ENCODE peak calls at places on chromosomes 4 and X, in ten cellular contexts. T is A549, Q is HepG2, O is transverse colon, Y is upper lobe of left lung, J is testis, U is heart left ventricle, N is K562, I is sigmoid colon, V is GM12878. P is an unnamed sample.

GRCh38 chrX:136147966-136148365 is 633 bp downstream of the FHL1 start:
- DNase-seq in T (no peak), Q (no peak), O (no peak), Y (no peak), J (no peak), U (no peak), N (no peak), I (peak; percentile 74), V (no peak), P (no peak)

GRCh38 chr4:1170156-1170804 is 2.1 kb downstream of the SPON2 start:
- DNase-seq in T (no peak), Q (no peak), O (no peak), Y (no peak), J (no peak), U (no peak), N (no peak), I (peak; percentile 63), V (no peak), P (no peak)

GRCh38 chrX:45762699-45763647 is 562.3 kb upstream of the DIPK2B start:
- DNase-seq in T (no peak), Q (no peak), O (no peak), Y (no peak), J (no peak), U (no peak), N (no peak), I (no peak), V (peak; percentile 45), P (no peak)

GRCh38 chr4:133483600-133484246 is 334.6 kb downstream of the PCDH10 start:
- DNase-seq in T (peak; percentile 31), Q (peak; percentile 43), O (no peak), Y (no peak), J (peak; percentile 24), U (no peak), N (no peak), I (no peak), V (no peak), P (no peak)

GRCh38 chrX:112450810-112451209 is 228.9 kb downstream of the LHFPL1 start:
- DNase-seq in T (no peak), Q (no peak), O (no peak), Y (no peak), J (no peak), U (no peak), N (no peak), I (no peak), V (no peak), P (no peak)

GRCh38 chrX:108557594-108557993 is 118.0 kb downstream of the COL4A5 start:
- DNase-seq in T (no peak), Q (no peak), O (no peak), Y (no peak), J (no peak), U (no peak), N (peak; percentile 7), I (no peak), V (no peak), P (no peak)

GRCh38 chr4:96766359-96766758 is 926.5 kb downstream of the PDHA2 start:
- DNase-seq in T (no peak), Q (no peak), O (no peak), Y (no peak), J (no peak), U (no peak), N (no peak), I (no peak), V (no peak), P (no peak)

GRCh38 chr4:184375027-184375426 is 99.3 kb downstream of the IRF2 start:
- DNase-seq in T (no peak), Q (no peak), O (no peak), Y (no peak), J (no peak), U (no peak), N (no peak), I (no peak), V (no peak), P (no peak)

GRCh38 chr4:168678751-168679366 is 182.0 kb downstream of the PALLD start:
- DNase-seq in T (no peak), Q (no peak), O (no peak), Y (no peak), J (no peak), U (no peak), N (no peak), I (no peak), V (no peak), P (no peak)
- TF ChIP-seq POLR2A in T (no peak), Q (no peak), O (no peak), Y (no peak), J (no peak), U (no peak), N (no peak), I (no peak), V (no peak), P (no peak)

GRCh38 chr4:152052431-152053057 is 291.7 kb upstream of the GATB start:
- DNase-seq in T (no peak), Q (no peak), O (no peak), Y (no peak), J (no peak), U (no peak), N (no peak), I (no peak), V (no peak), P (no peak)
- TF ChIP-seq CTCF in T (no peak), Q (no peak), O (no peak), Y (no peak), J (no peak), U (no peak), N (no peak), I (no peak), V (no peak), P (no peak)

GRCh38 chrX:13007519-13008188 is 32.7 kb downstream of the TMSB4X start:
- DNase-seq in T (no peak), Q (no peak), O (no peak), Y (no peak), J (no peak), U (no peak), N (no peak), I (no peak), V (no peak), P (no peak)

GRCh38 chrX:13008851-13009250 is 33.9 kb downstream of the TMSB4X start:
- DNase-seq in T (no peak), Q (no peak), O (no peak), Y (no peak), J (no peak), U (no peak), N (no peak), I (no peak), V (no peak), P (no peak)

GRCh38 chrX:13009256-13009655 is 34.3 kb downstream of the TMSB4X start:
- DNase-seq in T (no peak), Q (no peak), O (no peak), Y (peak; percentile 8), J (no peak), U (no peak), N (no peak), I (no peak), V (no peak), P (no peak)

GRCh38 chrX:13009844-13010243 is 34.6 kb downstream of the FAM9C start:
- DNase-seq in T (no peak), Q (no peak), O (no peak), Y (peak; percentile 13), J (no peak), U (no peak), N (no peak), I (no peak), V (no peak), P (no peak)

DNA sequence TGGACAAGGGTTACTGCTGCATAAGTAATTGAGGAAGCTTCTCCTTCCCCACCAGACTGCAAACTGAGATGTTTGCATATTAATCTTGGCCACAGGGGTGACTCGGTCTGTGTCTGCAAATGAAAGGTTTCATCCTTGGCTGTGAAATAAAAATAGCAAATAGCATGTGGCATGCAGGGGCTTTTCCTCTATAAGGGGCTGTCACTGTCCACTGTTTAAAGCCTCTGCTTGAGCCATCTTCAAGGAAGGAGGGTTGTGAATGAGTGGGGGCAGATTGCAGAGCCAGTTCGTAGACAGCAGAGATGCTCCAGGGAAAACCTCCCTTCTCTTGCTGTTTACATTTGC is 33.3 kb downstream of the TMSB4X start:
- DNase-seq in T (no peak), Q (no peak), O (no peak), Y (no peak), J (no peak), U (no peak), N (no peak), I (no peak), V (no peak), P (no peak)
- TF ChIP-seq POLR2A in T (no peak), Q (no peak), O (no peak), Y (no peak), J (no peak), U (no peak), N (no peak), I (no peak), V (no peak), P (no peak)

GRCh38 chrX:129723511-129723910 is 15.3 kb upstream of the XPNPEP2 start:
- DNase-seq in T (no peak), Q (no peak), O (no peak), Y (no peak), J (no peak), U (no peak), N (no peak), I (no peak), V (no peak), P (no peak)

GRCh38 chrX:129728061-129728460 is 10.7 kb upstream of the XPNPEP2 start:
- DNase-seq in T (no peak), Q (no peak), O (no peak), Y (no peak), J (no peak), U (no peak), N (no peak), I (no peak), V (no peak), P (no peak)

GRCh38 chrX:129721870-129722269 is 16.9 kb upstream of the XPNPEP2 start:
- DNase-seq in T (no peak), Q (no peak), O (no peak), Y (no peak), J (no peak), U (no peak), N (no peak), I (no peak), V (no peak), P (no peak)

GRCh38 chrX:129724767-129725166 is 14.0 kb upstream of the XPNPEP2 start:
- DNase-seq in T (no peak), Q (no peak), O (no peak), Y (no peak), J (no peak), U (no peak), N (no peak), I (no peak), V (no peak), P (no peak)

GRCh38 chrX:129726307-129727111 is 12.3 kb upstream of the XPNPEP2 start:
- DNase-seq in T (peak; percentile 63), Q (peak; percentile 21), O (peak; percentile 62), Y (no peak), J (peak; percentile 66), U (peak; percentile 60), N (peak; percentile 50), I (peak; percentile 74), V (no peak), P (peak; percentile 68)
- TF ChIP-seq CTCF in T (peak; percentile 76), Q (peak; percentile 82), O (peak; percentile 59), Y (peak; percentile 70), J (peak; percentile 62), U (peak; percentile 68), N (peak; percentile 80), I (peak; percentile 61), V (peak; percentile 74), P (peak; percentile 73)

GRCh38 chr4:87073570-87074470 is 139.0 kb downstream of the AFF1 start:
- DNase-seq in T (no peak), Q (no peak), O (peak; percentile 60), Y (no peak), J (peak; percentile 34), U (peak; percentile 67), N (no peak), I (peak; percentile 82), V (peak; percentile 93), P (no peak)
- TF ChIP-seq POLR2A in T (no peak), Q (no peak), O (no peak), Y (no peak), J (no peak), U (no peak), N (no peak), I (no peak), V (peak; percentile 62), P (no peak)

P was measured in Peyer's patch.